ENCODE peak calls at places on chromosomes 13 and 19, in seven cellular contexts. U, W, P, T, C, K and M are unnamed samples.
A peak's percentile ranks its signal among the peaks of the same experiment; 100 is the strongest.

GRCh38 chr19:30447276-30447870 is 75.2 kb downstream of the ZNF536 start:
- DNase-seq in P (no peak), C (no peak), T (peak; percentile 32), U (no peak), K (no peak), W (no peak), M (no peak)

GRCh38 chr13:92622905-92623304 is 603.7 kb upstream of the GPC6 start:
- DNase-seq in U (no peak), P (no peak), T (no peak), W (no peak), C (no peak), K (no peak), M (no peak)

GRCh38 chr13:97174638-97175037 is 47.5 kb upstream of the MBNL2 start:
- DNase-seq in P (no peak), T (no peak), W (no peak), C (no peak), K (no peak), U (no peak), M (no peak)

GRCh38 chr13:95676100-95676774 is 702 bp upstream of the DNAJC3 start:
- DNase-seq in U (no peak), T (no peak), K (no peak), W (peak; percentile 71), C (no peak), P (no peak), M (peak; percentile 7)

GRCh38 chr13:102584423-102584822 is 12.4 kb upstream of the TPP2 start:
- DNase-seq in K (no peak), C (no peak), T (no peak), U (no peak), W (no peak), P (no peak), M (no peak)

GRCh38 chr19:12749938-12750521 is 1.6 kb upstream of the BEST2 start:
- DNase-seq in W (peak; percentile 42), T (no peak), U (no peak), K (no peak), C (no peak), P (no peak), M (no peak)

GRCh38 chr19:28519950-28520861 is 692.7 kb downstream of the UQCRFS1 start:
- DNase-seq in K (no peak), U (no peak), P (peak; percentile 18), C (no peak), T (no peak), W (no peak), M (no peak)

GRCh38 chr13:82933986-82934385 is 948.3 kb downstream of the SLITRK1 start:
- DNase-seq in W (no peak), C (no peak), U (no peak), T (no peak), K (no peak), P (no peak), M (no peak)